ENCODE peak calls at places on chromosomes 12 and 14, in ten cellular contexts. T is BJ, N is GM13977, R is colonic mucosa, K is HFFc6, U is LNCaP clone FGC, S is esophagus squamous epithelium, Y is B cell, G is AG10803, B is upper lobe of right lung. X is an unnamed sample.

GRCh38 chr12:57723630-57723962 is 14.9 kb downstream of the AGAP2 start:
- DNase-seq in G (no peak), Y (no peak), N (peak; percentile 28), K (no peak), S (no peak), T (no peak), R (no peak), U (no peak), B (no peak), X (no peak)

GRCh38 chr12:79858518-79858917 is 76.4 kb downstream of the PPP1R12A start:
- DNase-seq in R (no peak), G (peak; percentile 70), Y (no peak), N (no peak), K (peak; percentile 19), U (no peak), T (peak; percentile 6), S (no peak), B (no peak), X (no peak)

GRCh38 chr14:37698840-37699777 is 103.7 kb downstream of the TTC6 start:
- DNase-seq in B (no peak), G (no peak), K (no peak), R (no peak), T (no peak), U (no peak), Y (no peak), N (no peak), S (no peak), X (no peak)

GRCh38 chr12:13425766-13426165 is 229.2 kb downstream of the EMP1 start:
- DNase-seq in K (peak; percentile 50), T (peak; percentile 52), U (no peak), G (peak; percentile 93), S (no peak), N (no peak), Y (no peak), B (no peak), R (no peak), X (no peak)

GRCh38 chr14:105353163-105353562 is 38.6 kb downstream of the PACS2 start:
- DNase-seq in Y (no peak), S (no peak), U (no peak), G (no peak), K (no peak), B (no peak), T (no peak), R (no peak), N (no peak), X (no peak)

GRCh38 chr12:106736051-106736957 is 38.2 kb upstream of the RIC8B start:
- DNase-seq in K (no peak), T (no peak), Y (peak; percentile 26), G (no peak), N (no peak), U (no peak), S (no peak), B (no peak), R (no peak), X (no peak)

GRCh38 chr12:24966951-24967564 is 18.2 kb upstream of the BCAT1 start:
- DNase-seq in U (no peak), Y (no peak), N (no peak), R (no peak), K (no peak), B (no peak), S (no peak), G (no peak), T (no peak), X (no peak)

GRCh38 chr14:55754471-55754870 is 174.5 kb downstream of the KTN1 start:
- DNase-seq in B (no peak), U (no peak), Y (no peak), T (no peak), K (peak; percentile 25), R (no peak), G (no peak), N (no peak), S (no peak), X (no peak)

GRCh38 chr14:75301666-75302325 is 23.2 kb downstream of the FOS start:
- DNase-seq in Y (no peak), N (no peak), R (peak; percentile 59), G (peak; percentile 23), B (peak; percentile 84), K (no peak), S (no peak), T (no peak), U (no peak), X (no peak)

GRCh38 chr14:33767721-33768457 is 183.0 kb downstream of the EGLN3 start:
- DNase-seq in U (no peak), N (no peak), B (no peak), S (no peak), G (peak; percentile 67), Y (no peak), K (peak; percentile 21), T (no peak), R (no peak), X (no peak)

GRCh38 chr12:15152456-15152855 is 68.8 kb downstream of the RERG start:
- DNase-seq in G (peak; percentile 8), Y (no peak), S (no peak), U (no peak), K (no peak), B (no peak), R (no peak), N (no peak), T (no peak), X (no peak)

GRCh38 chr12:1216560-1216959 is 225.5 kb downstream of the ERC1 start:
- DNase-seq in K (no peak), U (no peak), Y (no peak), N (no peak), B (no peak), T (no peak), G (no peak), S (no peak), R (no peak), X (no peak)

GRCh38 chr12:105740970-105741725 is 397.6 kb downstream of the NUAK1 start:
- DNase-seq in K (peak; percentile 31), R (no peak), U (peak; percentile 53), T (no peak), Y (no peak), G (peak; percentile 84), S (no peak), N (no peak), B (no peak), X (no peak)

GRCh38 chr12:54390668-54391551 is 6.4 kb upstream of the ZNF385A start:
- DNase-seq in U (no peak), R (no peak), G (no peak), N (peak; percentile 87), T (no peak), K (no peak), S (no peak), Y (peak; percentile 87), B (no peak), X (no peak)

DNA sequence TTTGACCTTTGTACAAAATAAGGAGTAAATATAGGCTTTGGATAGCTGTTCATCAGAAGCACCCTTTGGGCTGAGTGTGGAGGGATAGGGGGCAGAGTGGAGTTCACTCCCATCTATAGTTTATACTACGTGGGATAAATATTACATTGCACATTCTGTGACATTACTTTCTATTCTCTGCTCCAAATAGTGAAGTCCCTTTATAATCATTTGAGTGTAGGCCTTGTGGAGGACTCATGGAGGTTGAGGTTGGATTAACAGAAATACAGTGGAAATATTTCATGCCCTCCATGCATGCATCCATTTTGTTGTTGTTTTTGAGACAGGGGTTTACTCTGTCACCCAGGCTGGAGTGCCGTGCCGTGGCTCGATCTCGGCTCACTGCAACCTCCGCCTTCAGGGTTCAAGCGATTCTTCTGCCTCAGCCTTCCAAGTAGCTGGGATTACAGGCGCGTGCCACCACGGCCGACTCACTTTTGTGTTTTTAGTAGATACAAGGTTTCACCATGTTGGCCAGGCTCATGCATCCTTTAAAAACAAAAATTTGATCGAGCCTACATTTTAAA is 1.4 kb downstream of the CHPT1 start:
- DNase-seq in T (no peak), Y (no peak), K (no peak), R (no peak), B (no peak), S (no peak), G (no peak), N (peak; percentile 28), U (no peak), X (no peak)
- TF ChIP-seq CTCF in T (peak; percentile 37), Y (peak; percentile 20), K (peak; percentile 37), R (no peak), B (no peak), S (no peak), G (peak; percentile 44), N (peak; percentile 34), U (peak; percentile 50), X (peak; percentile 62)

GRCh38 chr14:67695394-67695949 is at the start of gene RDH11:
- DNase-seq in N (peak; percentile 81), U (peak; percentile 87), T (peak; percentile 48), G (peak; percentile 86), R (peak; percentile 91), K (peak; percentile 90), S (peak; percentile 35), B (peak; percentile 90), Y (peak; percentile 84), X (peak; percentile 93)
- TF ChIP-seq CTCF in N (no peak), U (no peak), T (no peak), G (no peak), R (no peak), K (no peak), S (no peak), B (no peak), Y (no peak), X (peak; percentile 9)

DNA sequence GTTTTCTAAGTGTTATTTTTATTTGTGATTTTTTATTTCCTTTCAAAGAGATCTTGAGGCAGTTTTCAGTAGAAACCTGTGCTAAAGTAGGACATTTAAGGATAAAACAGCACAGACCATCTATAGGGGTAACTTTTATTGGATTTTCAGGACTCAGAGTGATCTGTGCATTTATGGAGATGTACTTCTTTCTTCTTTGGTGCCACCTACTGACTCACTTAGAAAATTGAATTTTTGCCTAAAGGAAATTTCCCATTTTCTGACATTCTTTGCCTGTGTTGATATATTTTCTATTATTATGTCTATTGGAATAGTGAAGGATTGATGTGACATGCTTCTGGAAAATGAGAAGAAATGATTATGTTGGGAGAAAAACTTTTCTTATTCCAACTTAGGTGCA is 113.0 kb downstream of the UNC79 start:
- DNase-seq in U (no peak), K (peak; percentile 33), G (peak; percentile 16), N (peak; percentile 14), Y (peak; percentile 12), R (no peak), B (no peak), T (no peak), S (no peak), X (no peak)
- TF ChIP-seq CTCF in U (peak; percentile 54), K (peak; percentile 71), G (peak; percentile 56), N (peak; percentile 48), Y (peak; percentile 46), R (peak; percentile 17), B (peak; percentile 34), T (peak; percentile 34), S (no peak), X (peak; percentile 82)

GRCh38 chr14:69090187-69090789 is 62.6 kb downstream of the DCAF5 start:
- DNase-seq in Y (peak; percentile 15), R (peak; percentile 28), U (no peak), S (no peak), N (no peak), K (no peak), G (peak; percentile 34), T (no peak), B (no peak), X (no peak)
- TF ChIP-seq CTCF in Y (peak; percentile 58), R (peak; percentile 45), U (peak; percentile 65), S (no peak), N (peak; percentile 54), K (peak; percentile 89), G (peak; percentile 77), T (peak; percentile 77), B (peak; percentile 65), X (peak; percentile 89)

GRCh38 chr12:70365398-70365647 is 767 bp upstream of the KCNMB4 start:
- DNase-seq in Y (no peak), R (no peak), K (no peak), N (no peak), G (no peak), B (no peak), U (no peak), S (no peak), T (no peak), X (no peak)
- TF ChIP-seq CTCF in Y (no peak), R (no peak), K (no peak), N (no peak), G (no peak), B (no peak), U (no peak), S (no peak), T (no peak), X (no peak)

X was measured in chondrocyte.